ENCODE peak calls at places on chromosomes 7 and 10, in six cellular contexts. One of them, this sample, is unnamed.
A peak's percentile ranks its signal among the peaks of the same experiment; 100 is the strongest.

GRCh38 chr7:157769016-157769869 is 432.4 kb downstream of the DNAJB6 start:
- DNase-seq in neural progenitor cell: peak; percentile 52
- DNase-seq in IMR-90: no peak
- DNase-seq in RWPE2: no peak
- DNase-seq in pancreas: no peak
- DNase-seq in fibroblast of lung: no peak
- DNase-seq in this sample: no peak

GRCh38 chr10:3872700-3873099 is 87.7 kb upstream of the KLF6 start:
- DNase-seq in neural progenitor cell: no peak
- DNase-seq in IMR-90: no peak
- DNase-seq in RWPE2: no peak
- DNase-seq in pancreas: no peak
- DNase-seq in fibroblast of lung: no peak
- DNase-seq in this sample: no peak

GRCh38 chr7:28570970-28571288 is 158.6 kb downstream of the CREB5 start:
- DNase-seq in neural progenitor cell: no peak
- DNase-seq in IMR-90: peak; percentile 56
- DNase-seq in RWPE2: peak; percentile 74
- DNase-seq in pancreas: no peak
- DNase-seq in fibroblast of lung: peak; percentile 25
- DNase-seq in this sample: no peak

GRCh38 chr7:37349979-37350590 is 98.6 kb downstream of the ELMO1 start:
- DNase-seq in neural progenitor cell: no peak
- DNase-seq in IMR-90: no peak
- DNase-seq in RWPE2: no peak
- DNase-seq in pancreas: no peak
- DNase-seq in fibroblast of lung: no peak
- DNase-seq in this sample: no peak

GRCh38 chr7:123114288-123114687 is 85.5 kb downstream of the SLC13A1 start:
- DNase-seq in neural progenitor cell: no peak
- DNase-seq in IMR-90: no peak
- DNase-seq in RWPE2: no peak
- DNase-seq in pancreas: no peak
- DNase-seq in fibroblast of lung: peak; percentile 18
- DNase-seq in this sample: no peak

GRCh38 chr10:27658788-27659187 is 86.8 kb downstream of the MKX start:
- DNase-seq in neural progenitor cell: no peak
- DNase-seq in IMR-90: peak; percentile 67
- DNase-seq in RWPE2: no peak
- DNase-seq in pancreas: no peak
- DNase-seq in fibroblast of lung: no peak
- DNase-seq in this sample: no peak

GRCh38 chr7:157526604-157527003 is 189.8 kb downstream of the DNAJB6 start:
- DNase-seq in neural progenitor cell: no peak
- DNase-seq in IMR-90: no peak
- DNase-seq in RWPE2: peak; percentile 45
- DNase-seq in pancreas: no peak
- DNase-seq in fibroblast of lung: no peak
- DNase-seq in this sample: peak; percentile 60

GRCh38 chr7:30849565-30849964 is 62.1 kb upstream of the AQP1 start:
- DNase-seq in neural progenitor cell: no peak
- DNase-seq in IMR-90: no peak
- DNase-seq in RWPE2: no peak
- DNase-seq in pancreas: no peak
- DNase-seq in fibroblast of lung: no peak
- DNase-seq in this sample: no peak

GRCh38 chr10:57979986-57980385 is 287.7 kb downstream of the IPMK start:
- DNase-seq in neural progenitor cell: no peak
- DNase-seq in IMR-90: no peak
- DNase-seq in RWPE2: no peak
- DNase-seq in pancreas: no peak
- DNase-seq in fibroblast of lung: no peak
- DNase-seq in this sample: no peak

GRCh38 chr7:51135576-51135975 is 181.0 kb downstream of the COBL start:
- DNase-seq in neural progenitor cell: no peak
- DNase-seq in IMR-90: no peak
- DNase-seq in RWPE2: no peak
- DNase-seq in pancreas: no peak
- DNase-seq in fibroblast of lung: no peak
- DNase-seq in this sample: no peak

GRCh38 chr7:51129527-51130472 is 186.8 kb downstream of the COBL start:
- DNase-seq in neural progenitor cell: no peak
- DNase-seq in IMR-90: no peak
- DNase-seq in RWPE2: no peak
- DNase-seq in pancreas: no peak
- DNase-seq in fibroblast of lung: no peak
- DNase-seq in this sample: no peak

GRCh38 chr7:51133992-51134391 is 182.6 kb downstream of the COBL start:
- DNase-seq in neural progenitor cell: no peak
- DNase-seq in IMR-90: no peak
- DNase-seq in RWPE2: no peak
- DNase-seq in pancreas: no peak
- DNase-seq in fibroblast of lung: no peak
- DNase-seq in this sample: no peak

GRCh38 chr7:51128545-51129466 is 187.8 kb downstream of the COBL start:
- DNase-seq in neural progenitor cell: peak; percentile 8
- DNase-seq in IMR-90: no peak
- DNase-seq in RWPE2: no peak
- DNase-seq in pancreas: no peak
- DNase-seq in fibroblast of lung: no peak
- DNase-seq in this sample: no peak

DNA sequence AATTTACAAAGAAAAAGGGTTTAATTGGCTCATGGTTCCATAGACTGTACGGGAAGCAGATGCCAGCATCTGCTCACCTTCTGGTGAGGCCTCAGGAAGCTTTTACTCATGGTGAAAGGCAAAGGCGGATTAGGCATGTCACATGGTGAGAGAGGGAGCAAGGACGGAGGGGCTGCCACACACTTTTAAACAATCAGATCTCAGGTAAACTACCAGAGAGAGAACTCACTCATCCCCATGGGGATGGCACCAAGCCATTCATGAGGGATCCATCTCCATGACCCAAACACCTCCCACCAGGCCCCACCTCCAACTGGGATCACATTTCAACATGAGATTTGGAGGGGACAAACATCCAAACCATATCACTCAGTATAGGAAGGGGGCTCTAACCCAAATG is 183.9 kb downstream of the COBL start:
- DNase-seq in neural progenitor cell: no peak
- DNase-seq in IMR-90: no peak
- DNase-seq in RWPE2: no peak
- DNase-seq in pancreas: no peak
- DNase-seq in fibroblast of lung: no peak
- DNase-seq in this sample: no peak
- H3K4me3 ChIP-seq in neural progenitor cell: no peak overlapping the region
- H3K4me3 ChIP-seq in IMR-90: no peak overlapping the region
- H3K4me3 ChIP-seq in RWPE2: no peak overlapping the region
- H3K4me3 ChIP-seq in pancreas: no peak overlapping the region
- H3K4me3 ChIP-seq in fibroblast of lung: no peak overlapping the region
- H3K4me3 ChIP-seq in this sample: no peak overlapping the region

GRCh38 chr10:91804126-91804510 is 5.9 kb downstream of the TNKS2 start:
- DNase-seq in neural progenitor cell: no peak
- DNase-seq in IMR-90: no peak
- DNase-seq in RWPE2: no peak
- DNase-seq in pancreas: no peak
- DNase-seq in fibroblast of lung: no peak
- DNase-seq in this sample: no peak
- TF ChIP-seq CTCF in neural progenitor cell: no peak
- TF ChIP-seq CTCF in IMR-90: no peak
- TF ChIP-seq CTCF in RWPE2: no peak
- TF ChIP-seq CTCF in pancreas: no peak
- TF ChIP-seq CTCF in fibroblast of lung: no peak
- TF ChIP-seq CTCF in this sample: no peak

DNA sequence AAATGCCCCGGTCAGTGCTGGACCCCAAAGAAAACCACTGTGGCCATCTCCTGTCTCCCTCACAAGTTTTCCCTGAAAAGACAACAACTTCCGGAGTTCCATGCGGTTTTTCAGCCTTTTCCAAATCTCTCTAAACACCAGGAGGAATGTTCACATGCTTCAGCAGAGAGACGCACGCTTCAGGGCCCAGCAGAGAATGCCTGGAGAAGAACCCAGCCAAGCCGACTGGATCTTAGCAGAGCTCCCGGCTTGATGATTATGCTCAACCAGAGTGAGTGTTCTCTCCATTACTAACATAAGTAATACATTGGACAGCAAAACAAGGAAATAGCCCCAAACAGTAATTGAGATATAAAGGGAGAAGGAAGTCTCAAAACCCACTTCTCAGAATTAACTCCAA is 17.9 kb downstream of the PRKCQ start:
- DNase-seq in neural progenitor cell: no peak
- DNase-seq in IMR-90: no peak
- DNase-seq in RWPE2: no peak
- DNase-seq in pancreas: no peak
- DNase-seq in fibroblast of lung: no peak
- DNase-seq in this sample: no peak
- H3K4me1 ChIP-seq in neural progenitor cell: peaks cover 26% of the 10 kb centered on the region
- H3K4me1 ChIP-seq in IMR-90: no peaks in the 10 kb centered on the region
- H3K4me1 ChIP-seq in RWPE2: no peaks in the 10 kb centered on the region
- H3K4me1 ChIP-seq in pancreas: no peaks in the 10 kb centered on the region
- H3K4me1 ChIP-seq in fibroblast of lung: no peaks in the 10 kb centered on the region
- H3K4me1 ChIP-seq in this sample: peaks cover 2% of the 10 kb centered on the region

DNA sequence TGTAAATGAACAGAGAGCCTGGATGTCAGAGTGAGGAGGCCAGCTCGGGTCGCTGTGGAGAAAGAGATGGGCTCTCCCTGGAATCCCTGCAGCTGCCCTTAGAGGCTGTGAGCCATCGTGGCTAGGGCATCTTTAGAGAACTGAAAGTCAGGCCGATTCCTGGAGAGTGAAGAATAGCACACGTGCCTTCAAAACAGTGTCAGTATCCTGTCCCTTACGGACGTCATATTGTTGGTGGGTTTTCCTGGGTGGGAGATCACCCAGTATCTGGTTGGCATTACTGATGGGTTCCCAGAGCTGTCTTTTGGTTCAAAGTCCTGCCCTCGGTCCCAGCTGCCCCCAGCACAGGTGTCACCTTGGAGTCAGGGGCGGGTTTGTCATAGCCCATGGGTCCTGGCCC is 25.3 kb downstream of the IKZF1 start:
- DNase-seq in neural progenitor cell: no peak
- DNase-seq in IMR-90: no peak
- DNase-seq in RWPE2: no peak
- DNase-seq in pancreas: no peak
- DNase-seq in fibroblast of lung: no peak
- DNase-seq in this sample: no peak
- H3K4me3 ChIP-seq in neural progenitor cell: no peak overlapping the region
- H3K4me3 ChIP-seq in IMR-90: no peak overlapping the region
- H3K4me3 ChIP-seq in RWPE2: no peak overlapping the region
- H3K4me3 ChIP-seq in pancreas: no peak overlapping the region
- H3K4me3 ChIP-seq in fibroblast of lung: no peak overlapping the region
- H3K4me3 ChIP-seq in this sample: no peak overlapping the region

GRCh38 chr10:79494871-79495270 is 17.5 kb upstream of the EIF5AL1 start:
- DNase-seq in neural progenitor cell: no peak
- DNase-seq in IMR-90: no peak
- DNase-seq in RWPE2: no peak
- DNase-seq in pancreas: no peak
- DNase-seq in fibroblast of lung: no peak
- DNase-seq in this sample: no peak
- TF ChIP-seq CTCF in neural progenitor cell: no peak
- TF ChIP-seq CTCF in IMR-90: no peak
- TF ChIP-seq CTCF in RWPE2: no peak
- TF ChIP-seq CTCF in pancreas: no peak
- TF ChIP-seq CTCF in fibroblast of lung: no peak
- TF ChIP-seq CTCF in this sample: no peak

DNA sequence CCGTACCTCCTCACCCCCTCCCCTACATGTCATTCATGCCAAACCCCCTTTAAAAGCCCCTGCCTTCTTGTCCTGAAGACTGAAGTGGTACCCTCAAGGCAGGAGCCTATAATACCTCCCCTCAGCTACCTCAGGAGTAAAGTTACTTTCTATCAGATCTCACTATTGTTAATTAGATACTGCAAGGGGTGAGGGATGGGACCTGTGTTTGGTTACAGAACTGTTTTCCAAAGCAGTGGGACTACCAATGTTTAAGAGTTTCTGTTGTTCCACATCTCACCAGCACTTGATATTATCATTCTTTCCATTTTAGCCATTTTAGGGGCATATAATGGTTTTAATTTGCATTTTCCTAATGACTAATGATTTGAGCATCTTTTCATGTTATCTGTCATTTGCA is 196.8 kb upstream of the LRRN3 start:
- DNase-seq in neural progenitor cell: no peak
- DNase-seq in IMR-90: no peak
- DNase-seq in RWPE2: no peak
- DNase-seq in pancreas: no peak
- DNase-seq in fibroblast of lung: no peak
- DNase-seq in this sample: no peak
- H3K4me1 ChIP-seq in neural progenitor cell: no peaks in the 10 kb centered on the region
- H3K4me1 ChIP-seq in IMR-90: no peaks in the 10 kb centered on the region
- H3K4me1 ChIP-seq in RWPE2: no peaks in the 10 kb centered on the region
- H3K4me1 ChIP-seq in pancreas: no peaks in the 10 kb centered on the region
- H3K4me1 ChIP-seq in fibroblast of lung: no peaks in the 10 kb centered on the region
- H3K4me1 ChIP-seq in this sample: no peaks in the 10 kb centered on the region